ENCODE peak calls at places on chromosomes 6 and 20, in ten cellular contexts. D is lower lobe of right lung, N is IMR-90, V is nephron progenitor cell, G is natural killer cell, X is AG04450, I is PC-3, Y is RWPE1, K is astrocyte of the spinal cord, F is GM20000. C is an unnamed sample.

GRCh38 chr6:28497893-28498292 is 17.7 kb downstream of the GPX6 start:
- DNase-seq in D (no peak), N (no peak), V (no peak), G (no peak), X (no peak), I (no peak), Y (no peak), K (no peak), F (no peak), C (no peak)

GRCh38 chr6:15628499-15629131 is 34.2 kb downstream of the DTNBP1 start:
- DNase-seq in D (no peak), N (peak; percentile 94), V (no peak), G (peak; percentile 56), X (peak; percentile 74), I (peak; percentile 13), Y (no peak), K (peak; percentile 82), F (peak; percentile 13), C (no peak)

GRCh38 chr20:4794846-4795245 is 73.1 kb downstream of the PRND start:
- DNase-seq in D (no peak), N (no peak), V (no peak), G (no peak), X (no peak), I (no peak), Y (no peak), K (peak; percentile 4), F (no peak), C (no peak)

GRCh38 chr20:11849976-11850670 is 67.6 kb upstream of the BTBD3 start:
- DNase-seq in D (no peak), N (peak; percentile 45), V (no peak), G (no peak), X (no peak), I (peak; percentile 89), Y (peak; percentile 83), K (peak; percentile 5), F (no peak), C (no peak)

GRCh38 chr20:7650481-7650880 is 289.8 kb downstream of the HAO1 start:
- DNase-seq in D (no peak), N (no peak), V (no peak), G (no peak), X (no peak), I (peak; percentile 84), Y (no peak), K (peak; percentile 74), F (no peak), C (no peak)

GRCh38 chr6:160457843-160458242 is 109.7 kb downstream of the SLC22A3 start:
- DNase-seq in D (no peak), N (no peak), V (no peak), G (no peak), X (no peak), I (no peak), Y (no peak), K (no peak), F (no peak), C (no peak)

GRCh38 chr6:128295670-128296069 is 224.7 kb downstream of the PTPRK start:
- DNase-seq in D (no peak), N (no peak), V (no peak), G (no peak), X (no peak), I (peak; percentile 20), Y (no peak), K (no peak), F (no peak), C (no peak)

GRCh38 chr6:154383273-154383672 is 26.7 kb upstream of the IPCEF1 start:
- DNase-seq in D (no peak), N (no peak), V (no peak), G (no peak), X (no peak), I (no peak), Y (no peak), K (no peak), F (no peak), C (no peak)

GRCh38 chr6:83536034-83536646 is 23.8 kb downstream of the PRSS35 start:
- DNase-seq in D (no peak), N (peak; percentile 53), V (peak; percentile 68), G (peak; percentile 31), X (no peak), I (peak; percentile 78), Y (no peak), K (peak; percentile 35), F (peak; percentile 37), C (peak; percentile 19)

GRCh38 chr20:54061106-54061881 is 9.1 kb downstream of the BCAS1 start:
- DNase-seq in D (no peak), N (peak; percentile 7), V (no peak), G (no peak), X (no peak), I (no peak), Y (peak; percentile 73), K (no peak), F (no peak), C (no peak)

GRCh38 chr20:54064939-54065338 is 5.5 kb downstream of the BCAS1 start:
- DNase-seq in D (no peak), N (no peak), V (no peak), G (no peak), X (no peak), I (no peak), Y (no peak), K (no peak), F (no peak), C (no peak)

GRCh38 chr20:54063998-54064676 is 6.3 kb downstream of the BCAS1 start:
- DNase-seq in D (no peak), N (no peak), V (no peak), G (peak; percentile 21), X (no peak), I (no peak), Y (no peak), K (no peak), F (no peak), C (no peak)

GRCh38 chr20:54063580-54063979 is 6.8 kb downstream of the BCAS1 start:
- DNase-seq in D (no peak), N (no peak), V (no peak), G (no peak), X (no peak), I (no peak), Y (no peak), K (no peak), F (no peak), C (no peak)

GRCh38 chr20:54062812-54063280 is 7.5 kb downstream of the BCAS1 start:
- DNase-seq in D (no peak), N (peak; percentile 31), V (no peak), G (no peak), X (no peak), I (peak; percentile 79), Y (peak; percentile 75), K (peak; percentile 43), F (peak; percentile 64), C (no peak)
- TF ChIP-seq CTCF in D (peak; percentile 55), N (peak; percentile 48), V (peak; percentile 56), G (peak; percentile 48), X (peak; percentile 59), I (peak; percentile 95), Y (peak; percentile 87), K (peak; percentile 53), F (peak; percentile 67), C (peak; percentile 66)

GRCh38 chr6:50681213-50681824 is 32.0 kb upstream of the TFAP2D start:
- DNase-seq in D (no peak), N (no peak), V (no peak), G (no peak), X (no peak), I (no peak), Y (no peak), K (no peak), F (no peak), C (no peak)
- TF ChIP-seq CTCF in D (no peak), N (no peak), V (no peak), G (no peak), X (no peak), I (no peak), Y (no peak), K (no peak), F (no peak), C (no peak)

DNA sequence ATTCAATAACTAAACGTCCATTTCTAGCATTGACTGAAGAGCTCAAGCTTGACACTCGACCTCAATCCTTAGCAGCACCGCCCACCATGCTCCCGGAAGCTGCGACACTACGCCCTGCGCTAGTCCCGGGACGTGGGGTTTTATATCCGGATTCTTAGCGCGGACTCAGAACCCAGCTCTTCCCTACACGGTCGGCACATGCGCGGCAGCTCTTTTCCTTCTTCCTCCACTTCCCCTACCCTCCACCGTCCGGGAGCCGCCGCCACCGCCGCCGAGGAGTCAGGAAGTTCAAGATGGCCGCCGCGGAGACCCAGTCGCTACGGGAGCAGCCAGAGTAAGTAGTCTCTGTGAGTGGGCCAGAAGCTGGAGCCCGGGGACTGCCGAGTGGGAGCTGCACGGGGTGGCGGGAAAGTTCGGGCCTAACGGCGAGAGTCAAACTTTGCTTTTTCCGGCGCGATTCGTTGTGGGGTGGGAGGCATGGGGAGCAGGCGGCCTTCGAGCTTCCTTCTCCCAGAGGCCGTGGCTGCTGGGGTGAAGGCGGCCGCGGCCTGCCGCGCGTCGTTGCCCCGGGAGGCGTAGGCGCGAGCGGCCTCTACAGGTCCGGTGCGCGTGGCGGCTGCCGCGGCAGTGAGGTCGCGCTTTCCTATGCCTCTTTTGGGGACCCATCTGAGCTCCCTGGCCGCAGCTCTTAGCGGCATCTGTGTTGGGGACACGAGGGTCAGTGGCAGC is 57.6 kb downstream of the FAM217A start:
- DNase-seq in D (peak; percentile 98), N (peak; percentile 96), V (peak; percentile 91), G (peak; percentile 78), X (peak; percentile 91), I (peak; percentile 97), Y (peak; percentile 83), K (peak; percentile 98), F (peak; percentile 85), C (peak; percentile 84)
- TF ChIP-seq CTCF in D (peak; percentile 43), N (peak; percentile 37), V (no peak), G (peak; percentile 30), X (peak; percentile 33), I (peak; percentile 36), Y (peak; percentile 38), K (peak; percentile 39), F (peak; percentile 60), C (peak; percentile 51)

DNA sequence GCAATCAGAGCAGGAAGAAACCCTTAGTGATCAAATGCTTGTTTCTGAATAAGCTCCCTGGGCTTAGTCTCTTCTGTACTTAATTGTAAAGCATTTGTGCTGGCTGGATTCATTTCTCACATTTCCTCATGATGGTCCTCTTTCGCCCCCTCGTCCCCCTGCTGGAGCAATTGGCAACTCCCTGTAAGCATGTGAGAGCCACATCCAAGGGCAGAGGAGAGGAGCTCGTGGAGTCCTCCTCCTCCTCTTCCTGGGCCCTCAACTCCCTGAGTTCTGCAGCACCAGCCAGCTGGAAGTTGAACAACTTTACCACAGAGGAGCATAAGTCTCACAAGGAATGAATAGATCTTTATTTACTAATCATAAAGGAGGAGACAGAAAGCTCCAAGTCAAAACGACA is 12.6 kb downstream of the ANKEF1 start:
- DNase-seq in D (no peak), N (peak; percentile 1), V (peak; percentile 42), G (no peak), X (no peak), I (peak; percentile 30), Y (no peak), K (no peak), F (no peak), C (no peak)
- TF ChIP-seq CTCF in D (no peak), N (no peak), V (peak; percentile 38), G (no peak), X (peak; percentile 43), I (peak; percentile 46), Y (no peak), K (peak; percentile 33), F (no peak), C (peak; percentile 48)

GRCh38 chr6:135743476-135743875 is 108.0 kb upstream of the PDE7B start:
- DNase-seq in D (no peak), N (no peak), V (no peak), G (no peak), X (no peak), I (no peak), Y (no peak), K (no peak), F (no peak), C (no peak)
- TF ChIP-seq CTCF in D (no peak), N (no peak), V (peak; percentile 13), G (no peak), X (no peak), I (no peak), Y (no peak), K (no peak), F (no peak), C (peak; percentile 20)

C was measured in progenitor cell of endocrine pancreas.